ENCODE peak calls at places on chromosome 15, in five cellular contexts. K is foreskin fibroblast, M is IMR-90, B is kidney epithelial cell, O is BJ. Z is an unnamed sample.

GRCh38 chr15:39511000-39511914 is 69.6 kb upstream of the THBS1 start:
- DNase-seq in K (peak), M (peak), B (peak), O (peak), Z (peak)

GRCh38 chr15:72835289-72835890 is 51.8 kb upstream of the ADPGK start:
- DNase-seq in K (no peak), M (no peak), B (no peak), O (no peak), Z (no peak)

GRCh38 chr15:37045859-37046318 is 54.5 kb downstream of the MEIS2 start:
- DNase-seq in K (no peak), M (no peak), B (no peak), O (no peak), Z (no peak)

GRCh38 chr15:100844167-100844566 is 35.5 kb upstream of the ALDH1A3 start:
- DNase-seq in K (no peak), M (no peak), B (no peak), O (no peak), Z (no peak)

GRCh38 chr15:28058082-28058481 is 41.0 kb downstream of the OCA2 start:
- DNase-seq in K (no peak), M (no peak), B (no peak), O (no peak), Z (no peak)

GRCh38 chr15:99042909-99043308 is 35.3 kb upstream of the PGPEP1L start:
- DNase-seq in K (no peak), M (no peak), B (no peak), O (no peak), Z (no peak)

GRCh38 chr15:61750271-61751084 is 309.8 kb downstream of the VPS13C start:
- DNase-seq in K (no peak), M (no peak), B (no peak), O (no peak), Z (no peak)

GRCh38 chr15:41817781-41818180 is 10.1 kb upstream of the JMJD7 start:
- DNase-seq in K (no peak), M (no peak), B (no peak), O (no peak), Z (no peak)

GRCh38 chr15:87263844-87264243 is 992.7 kb downstream of the NTRK3 start:
- DNase-seq in K (no peak), M (no peak), B (no peak), O (no peak), Z (no peak)

GRCh38 chr15:78067328-78068241 is 9.9 kb downstream of the TBC1D2B start:
- DNase-seq in K (peak), M (no peak), B (no peak), O (no peak), Z (peak)

GRCh38 chr15:38518084-38518483 is 46.5 kb downstream of the RASGRP1 start:
- DNase-seq in K (no peak), M (no peak), B (no peak), O (no peak), Z (no peak)

GRCh38 chr15:65305144-65305758 is 774 bp downstream of the RNU5B-1 start:
- DNase-seq in K (no peak), M (no peak), B (no peak), O (no peak), Z (no peak)
- H3K4me3 ChIP-seq in K (no peak), M (no peak), B (no peak), O (no peak), Z (no peak)

GRCh38 chr15:80517290-80517689 is 113.1 kb downstream of the ARNT2 start:
- DNase-seq in K (no peak), M (no peak), B (no peak), O (no peak), Z (no peak)

GRCh38 chr15:80514071-80514780 is 110.0 kb downstream of the ARNT2 start:
- DNase-seq in K (peak), M (peak), B (no peak), O (peak), Z (no peak)

GRCh38 chr15:80508783-80509182 is 104.6 kb downstream of the ARNT2 start:
- DNase-seq in K (no peak), M (no peak), B (no peak), O (no peak), Z (no peak)

GRCh38 chr15:80509800-80510199 is 105.6 kb downstream of the ARNT2 start:
- DNase-seq in K (no peak), M (no peak), B (no peak), O (no peak), Z (no peak)

DNA sequence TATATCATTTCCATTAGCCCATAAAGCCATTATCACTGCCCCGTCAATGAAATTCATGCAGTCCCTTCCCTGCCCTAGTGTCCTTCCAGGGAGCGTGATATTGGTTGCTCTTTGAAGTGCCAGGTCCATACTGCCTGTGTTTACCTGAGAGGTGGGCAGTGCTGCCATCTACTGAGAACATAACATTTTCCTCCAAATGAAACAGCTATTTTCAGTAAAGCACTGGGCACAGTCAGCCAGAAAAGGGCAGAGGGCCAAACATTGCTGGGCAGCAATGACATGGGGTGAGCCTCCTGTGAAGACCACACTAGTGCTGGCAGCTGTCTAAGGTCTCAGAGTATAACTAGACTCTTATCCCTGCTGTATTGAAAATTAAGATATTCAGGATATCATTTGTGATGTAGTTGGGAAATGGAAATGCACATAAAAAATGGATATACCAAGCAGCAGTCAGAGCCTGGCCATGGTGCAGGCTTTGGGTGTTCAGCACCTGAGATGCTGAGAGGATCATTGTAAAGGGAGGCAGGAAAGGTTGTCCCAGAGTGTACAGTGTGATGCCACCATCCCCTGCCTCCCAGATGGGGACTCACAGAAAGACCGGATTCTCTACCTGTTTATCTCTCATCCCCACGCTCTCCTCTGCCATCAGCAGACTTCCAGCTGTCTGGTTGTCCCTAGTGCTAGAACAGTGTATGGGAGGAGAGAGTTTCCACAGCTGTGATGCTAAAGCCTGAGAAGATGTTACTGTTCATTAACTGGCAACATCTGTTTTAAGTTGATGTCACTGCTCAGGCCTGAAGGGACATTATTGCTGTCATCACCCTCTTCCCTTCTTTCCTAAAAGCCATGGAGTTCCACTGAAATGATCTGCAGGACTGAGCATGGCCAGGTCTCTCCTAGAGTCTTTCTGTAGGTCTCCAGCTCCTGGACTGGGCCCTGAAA is 108.8 kb downstream of the ARNT2 start:
- DNase-seq in K (peak), M (no peak), B (no peak), O (no peak), Z (no peak)
- TF ChIP-seq CTCF in K (no peak), M (peak), B (peak), O (peak), Z (peak)

DNA sequence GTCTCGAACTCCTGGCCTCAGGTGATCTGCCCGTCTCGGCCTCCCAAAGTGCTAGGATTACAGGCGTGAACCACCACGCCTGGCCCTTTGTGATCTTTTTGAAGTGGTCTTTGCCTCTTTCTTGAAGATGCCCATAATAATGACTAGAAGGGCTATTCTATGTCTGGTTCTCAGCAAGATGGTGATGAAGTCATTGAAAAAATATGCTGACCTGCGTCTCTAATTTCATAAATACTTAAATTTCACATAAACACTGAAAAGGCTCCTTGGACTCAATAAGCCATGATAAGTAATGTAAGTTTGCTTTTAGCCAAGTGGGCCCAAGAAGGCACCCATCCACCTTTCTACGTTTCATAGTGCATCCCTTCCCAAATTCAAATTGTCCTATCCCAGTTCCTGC is 775 bp upstream of the MAPK6 start:
- DNase-seq in K (peak), M (peak), B (no peak), O (no peak), Z (no peak)
- H3K4me3 ChIP-seq in K (peak), M (no peak), B (no peak), O (no peak), Z (no peak)

DNA sequence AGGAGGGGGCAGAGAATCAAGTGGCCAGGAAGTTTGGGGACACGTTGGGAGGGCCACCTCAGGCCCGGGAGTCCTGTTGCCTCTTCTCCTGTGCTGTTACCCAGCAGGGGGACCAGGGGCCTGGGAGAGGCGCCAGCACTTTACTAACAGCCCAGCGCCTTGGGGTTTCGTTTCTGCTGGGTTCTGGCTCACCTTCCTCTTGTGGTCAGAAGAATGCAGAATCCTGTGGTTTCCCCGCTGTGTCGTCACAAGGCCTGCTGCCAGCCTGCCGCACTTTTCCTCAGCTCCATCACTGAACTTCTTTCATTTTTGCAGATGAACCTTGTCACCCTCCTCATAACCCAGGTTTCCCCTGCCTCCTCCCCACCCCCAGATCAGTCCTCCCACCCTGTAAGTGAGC is 67.7 kb downstream of the SLC30A4 start:
- DNase-seq in K (peak), M (peak), B (peak), O (peak), Z (peak)
- TF ChIP-seq CTCF in K (no peak), M (peak), B (peak), O (peak), Z (no peak)